ENCODE peak calls at places on chromosomes 7 and 10, in nine cellular contexts. G is astrocyte of the cerebellum, O is BJ, L is progenitor cell of endocrine pancreas, Z is Panc1, W is endothelial cell, I is ovary, Y is PC-3, D is fibroblast of lung. U is an unnamed sample.

GRCh38 chr10:108132303-108132702 is 967.8 kb upstream of the SORCS1 start:
- DNase-seq in Z (no peak), L (no peak), O (no peak), G (no peak), I (no peak), D (no peak), W (no peak), Y (no peak), U (no peak)

GRCh38 chr7:43766564-43766963 is 8.1 kb downstream of the BLVRA start:
- DNase-seq in L (no peak), Z (no peak), D (no peak), Y (no peak), W (no peak), I (no peak), O (no peak), G (no peak), U (no peak)

GRCh38 chr10:112711366-112711765 is 238.7 kb upstream of the TCF7L2 start:
- DNase-seq in W (no peak), D (peak; percentile 72), Y (peak; percentile 88), O (peak; percentile 60), Z (peak; percentile 64), I (no peak), L (no peak), G (no peak), U (no peak)

GRCh38 chr10:23139677-23140076 is 44.3 kb downstream of the MSRB2 start:
- DNase-seq in Z (no peak), D (no peak), G (no peak), Y (no peak), W (no peak), I (no peak), L (no peak), O (no peak), U (no peak)

GRCh38 chr10:102646610-102647432 is 2.5 kb downstream of the TRIM8 start:
- DNase-seq in Z (no peak), G (no peak), Y (no peak), D (no peak), W (no peak), I (peak; percentile 54), L (no peak), O (no peak), U (no peak)

GRCh38 chr10:132555648-132556575 is 18.3 kb downstream of the INPP5A start:
- DNase-seq in L (no peak), I (peak; percentile 15), O (no peak), D (no peak), Z (no peak), G (no peak), W (no peak), Y (no peak), U (no peak)

GRCh38 chr10:78629773-78630172 is 439.0 kb upstream of the ZMIZ1 start:
- DNase-seq in G (no peak), L (no peak), D (no peak), O (no peak), Z (no peak), Y (no peak), I (no peak), W (no peak), U (no peak)

GRCh38 chr7:140146574-140146973 is 30.2 kb downstream of the KDM7A start:
- DNase-seq in G (no peak), Z (no peak), L (no peak), O (no peak), D (peak; percentile 30), Y (no peak), I (no peak), W (no peak), U (no peak)

GRCh38 chr7:12211054-12212050 is at the start of gene TMEM106B:
- DNase-seq in Y (peak; percentile 97), I (peak; percentile 98), Z (peak; percentile 96), O (peak; percentile 72), L (peak; percentile 94), G (peak; percentile 83), D (peak; percentile 92), W (peak; percentile 96), U (peak; percentile 89)
- TF ChIP-seq CTCF in Y (peak; percentile 39), I (peak; percentile 19), Z (peak; percentile 38), O (no peak), L (peak; percentile 13), G (no peak), D (peak; percentile 6), W (no peak), U (no peak)

DNA sequence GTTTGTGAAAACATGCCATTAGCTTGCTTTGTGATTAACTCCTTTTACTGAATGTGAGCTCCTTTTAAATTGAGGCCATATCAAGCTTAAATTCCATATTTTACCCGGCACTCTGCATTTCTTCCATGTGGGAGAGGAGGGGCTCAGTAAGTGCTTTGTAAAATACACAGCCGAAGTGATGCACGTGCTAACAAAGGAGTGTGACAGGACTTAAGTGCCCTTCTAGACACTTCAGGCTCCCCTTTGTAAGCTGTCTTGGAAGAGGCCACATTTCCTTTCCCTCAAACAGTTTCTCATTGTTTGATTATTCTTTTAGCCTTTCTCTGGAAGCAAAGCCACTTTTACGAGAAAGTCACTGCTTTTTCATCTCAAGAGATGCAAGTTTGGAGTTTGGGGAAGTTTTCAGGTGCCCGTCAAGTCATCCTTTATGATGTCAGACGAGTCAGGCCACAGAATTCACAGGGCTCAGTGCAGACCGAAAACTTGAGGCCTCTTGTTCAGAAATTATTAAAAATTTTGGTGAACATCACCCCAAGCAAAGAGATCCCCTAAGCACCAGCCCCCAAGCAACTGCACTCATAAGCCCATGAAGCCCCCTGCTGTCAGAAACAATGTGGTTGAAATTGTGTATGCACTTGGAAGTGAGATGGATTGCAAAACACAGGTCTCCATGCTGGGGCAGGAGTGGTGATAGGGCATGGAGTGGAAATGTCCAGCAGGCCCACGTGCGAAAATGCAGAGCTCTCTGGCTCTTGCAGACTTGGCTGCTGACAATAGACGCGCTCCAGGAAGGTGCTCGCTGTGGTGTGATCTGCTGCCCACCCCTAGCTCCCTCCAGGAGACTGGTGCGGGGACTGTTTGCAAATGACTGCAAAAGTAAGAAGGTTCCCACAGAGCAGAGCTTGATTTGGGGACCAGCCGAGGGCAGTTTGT is 11.5 kb downstream of the IKZF1 start:
- DNase-seq in Y (no peak), W (no peak), G (no peak), Z (no peak), O (no peak), L (no peak), D (no peak), I (no peak), U (no peak)
- TF ChIP-seq CTCF in Y (no peak), W (no peak), G (no peak), Z (no peak), O (no peak), L (no peak), D (no peak), I (no peak), U (no peak)

GRCh38 chr7:2098496-2098895 is 134.2 kb downstream of the MAD1L1 start:
- DNase-seq in W (no peak), Z (no peak), G (no peak), I (peak; percentile 25), Y (no peak), O (no peak), L (no peak), D (no peak), U (no peak)

GRCh38 chr7:2102375-2102723 is 130.4 kb downstream of the MAD1L1 start:
- DNase-seq in D (no peak), W (no peak), Y (no peak), O (no peak), Z (no peak), L (no peak), G (no peak), I (peak; percentile 28), U (no peak)

GRCh38 chr7:2099036-2099957 is 133.4 kb downstream of the MAD1L1 start:
- DNase-seq in Z (no peak), I (peak; percentile 27), G (no peak), D (peak; percentile 51), Y (no peak), O (no peak), L (no peak), W (no peak), U (no peak)

GRCh38 chr7:2101630-2102374 is 130.9 kb downstream of the MAD1L1 start:
- DNase-seq in Z (no peak), G (no peak), Y (no peak), O (no peak), L (no peak), W (no peak), D (no peak), I (peak; percentile 35), U (no peak)

DNA sequence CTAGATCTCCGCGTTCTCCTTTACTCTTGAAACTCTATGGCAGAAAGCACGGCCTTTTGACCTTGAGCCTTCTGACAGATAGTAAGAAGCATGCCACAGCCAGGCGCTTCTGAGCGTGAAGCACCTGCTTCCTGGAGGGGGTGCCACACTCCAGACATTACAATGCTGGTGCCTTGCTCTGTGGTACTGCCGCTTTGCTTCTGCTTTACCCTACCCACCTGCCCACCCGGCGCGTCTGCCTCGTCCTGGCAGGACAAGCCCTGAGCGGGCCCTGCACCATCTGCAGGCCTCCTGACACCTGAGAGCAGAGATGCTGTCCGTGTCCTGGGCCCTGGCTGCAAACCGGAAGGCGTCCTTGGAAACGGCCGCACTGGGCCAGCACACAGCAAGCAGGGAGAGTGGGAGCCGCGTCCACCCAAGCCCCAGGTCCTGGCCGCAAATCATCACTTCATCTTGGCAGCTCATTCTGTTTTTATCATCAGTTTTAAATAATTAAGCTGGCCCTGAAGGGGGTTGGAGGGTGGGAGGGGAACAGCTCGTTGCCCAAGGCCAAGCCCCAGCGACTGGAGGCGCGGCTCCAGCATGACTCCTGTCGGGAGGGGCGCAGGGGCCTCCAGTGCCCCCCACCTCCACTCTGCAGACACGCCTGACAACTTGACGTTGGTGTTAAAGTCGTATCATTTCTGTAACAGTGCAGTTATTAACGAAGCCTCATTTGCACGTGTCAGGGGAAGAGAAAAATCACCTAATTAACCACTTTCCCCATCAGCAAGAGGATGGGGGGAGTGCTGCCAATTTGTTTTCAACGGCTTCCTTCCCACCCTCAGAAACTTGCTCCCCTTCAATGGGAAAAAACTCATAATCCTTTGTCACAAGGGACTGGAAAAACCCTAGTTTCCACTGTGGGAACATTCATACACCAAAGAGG is 132.2 kb downstream of the MAD1L1 start:
- DNase-seq in Z (no peak), D (no peak), W (no peak), L (no peak), Y (peak; percentile 7), G (no peak), O (no peak), I (peak; percentile 51), U (no peak)
- TF ChIP-seq CTCF in Z (no peak), D (no peak), W (no peak), L (no peak), Y (no peak), G (no peak), O (no peak), I (no peak), U (no peak)

GRCh38 chr10:47115322-47115721 is 184.7 kb upstream of the GDF10 start:
- DNase-seq in L (no peak), W (no peak), Y (no peak), Z (no peak), D (no peak), I (no peak), G (no peak), O (no peak), U (no peak)

GRCh38 chr10:47112612-47113011 is 187.4 kb upstream of the GDF10 start:
- DNase-seq in Y (no peak), L (no peak), W (no peak), I (no peak), O (no peak), Z (no peak), D (no peak), G (no peak), U (no peak)

GRCh38 chr10:47113907-47114500 is 186.0 kb upstream of the GDF10 start:
- DNase-seq in L (no peak), W (no peak), I (no peak), Y (no peak), D (no peak), O (no peak), Z (no peak), G (no peak), U (no peak)

GRCh38 chr10:47116445-47116844 is 183.6 kb upstream of the GDF10 start:
- DNase-seq in I (no peak), W (no peak), L (no peak), Z (no peak), D (no peak), Y (no peak), G (no peak), O (peak; percentile 9), U (no peak)

GRCh38 chr10:47114680-47115186 is 185.3 kb upstream of the GDF10 start:
- DNase-seq in D (no peak), W (no peak), L (no peak), Z (no peak), G (no peak), O (no peak), Y (no peak), I (no peak), U (no peak)
- TF ChIP-seq CTCF in D (no peak), W (no peak), L (no peak), Z (no peak), G (no peak), O (no peak), Y (no peak), I (no peak), U (no peak)

U was measured in AG09319.